ENCODE peak calls at places on chromosomes 2 and 18, in nine cellular contexts. S is tibial nerve; M is body of pancreas; C is activated CD4-positive, alpha-beta T cell treated with anti-CD3 and anti-CD28 coated beads, Interleukin-2, amount 50 U/mL, for 1 hour; F is HS-27A; E is amygdala; T is NCI-H345; H is PC-9; N is breast epithelium. Y is an unnamed sample.

GRCh38 chr2:109162999-109163398 is 34.0 kb downstream of the SH3RF3 start:
- DNase-seq in E (no peak), N (peak), T (peak), S (no peak), F (no peak), H (no peak), M (peak), C (no peak), Y (no peak)

GRCh38 chr2:230137902-230138539 is 69.3 kb upstream of the SLC16A14 start:
- DNase-seq in N (no peak), S (no peak), T (no peak), M (no peak), F (no peak), H (peak), E (no peak), C (no peak), Y (peak)

GRCh38 chr18:12659904-12660605 is 2.1 kb upstream of the SPIRE1 start:
- DNase-seq in E (no peak), N (no peak), T (peak), C (no peak), F (no peak), M (peak), S (no peak), H (peak), Y (no peak)

GRCh38 chr2:179987916-179988315 is 19.2 kb downstream of the CWC22 start:
- DNase-seq in T (no peak), C (no peak), N (no peak), F (no peak), H (no peak), S (no peak), E (no peak), M (no peak), Y (no peak)

GRCh38 chr2:20113986-20114938 is 62.8 kb upstream of the LAPTM4A start:
- DNase-seq in H (peak), E (no peak), S (no peak), T (no peak), F (no peak), C (no peak), N (no peak), M (no peak), Y (no peak)

GRCh38 chr2:35347561-35347960 is 1008.0 kb upstream of the CRIM1 start:
- DNase-seq in N (no peak), C (no peak), T (no peak), M (no peak), E (no peak), S (no peak), F (no peak), H (no peak), Y (no peak)

GRCh38 chr18:56289381-56289780 is 349.0 kb downstream of the TXNL1 start:
- DNase-seq in S (no peak), C (no peak), M (no peak), H (no peak), N (no peak), E (no peak), F (no peak), T (no peak), Y (no peak)

GRCh38 chr2:136025057-136025973 is 39.9 kb upstream of the DARS1 start:
- DNase-seq in T (peak), H (no peak), S (no peak), F (no peak), N (peak), M (peak), C (no peak), E (peak), Y (no peak)

GRCh38 chr2:203909192-203909945 is 27.2 kb upstream of the ICOS start:
- DNase-seq in T (peak), H (no peak), S (no peak), M (peak), E (no peak), C (no peak), F (peak), N (no peak), Y (no peak)

GRCh38 chr2:85539361-85540130 is 578 bp downstream of the MAT2A start:
- DNase-seq in E (peak), S (peak), F (no peak), N (peak), M (peak), T (peak), H (peak), C (peak), Y (no peak)

GRCh38 chr2:7191927-7192326 is 274.7 kb downstream of the RNF144A start:
- DNase-seq in E (no peak), N (no peak), S (no peak), C (no peak), T (no peak), F (no peak), H (no peak), M (no peak), Y (peak)

GRCh38 chr2:43841949-43842865 is 3.4 kb downstream of the ABCG8 start:
- DNase-seq in F (no peak), M (no peak), N (no peak), T (no peak), E (no peak), S (no peak), C (no peak), H (no peak), Y (no peak)

GRCh38 chr18:77344777-77345507 is 95.3 kb downstream of the GALR1 start:
- DNase-seq in H (no peak), C (no peak), E (no peak), T (no peak), M (no peak), N (no peak), S (no peak), F (no peak), Y (no peak)

GRCh38 chr2:236682651-236683422 is 113.2 kb downstream of the ACKR3 start:
- DNase-seq in N (no peak), S (no peak), M (peak), F (no peak), E (no peak), H (no peak), C (no peak), T (no peak), Y (no peak)

GRCh38 chr2:72271766-72272615 is 124.3 kb upstream of the CYP26B1 start:
- DNase-seq in S (no peak), F (no peak), H (peak), E (no peak), T (no peak), M (no peak), C (no peak), N (no peak), Y (no peak)

Y was measured in keratinocyte.